ENCODE peak calls at places on chromosomes 1 and 21, in six cellular contexts. V is fibroblast of lung, G is BE2C, Z is H9, S is NT2/D1, P is mammary epithelial cell. M is an unnamed sample. For H3K4me1, the result is how much of the 10 kb centered on the place peaks cover.

GRCh38 chr1:110420023-110420662 is 12.6 kb upstream of the LAMTOR5 start:
- DNase-seq in V (no peak), Z (no peak), S (no peak), P (no peak), G (no peak), M (no peak)

GRCh38 chr1:200891774-200892157 is 2.9 kb upstream of the INAVA start:
- DNase-seq in P (no peak), G (no peak), S (peak), Z (peak), V (no peak), M (peak)

GRCh38 chr1:41241748-41242644 is at the start of gene SCMH1:
- DNase-seq in P (peak), Z (peak), S (peak), G (peak), V (peak), M (peak)

GRCh38 chr21:24225432-24225831 is 1381.8 kb downstream of the MRPL39 start:
- DNase-seq in V (peak), G (no peak), S (no peak), P (no peak), Z (no peak), M (no peak)

GRCh38 chr1:100791586-100791985 is 72.0 kb downstream of the VCAM1 start:
- DNase-seq in G (no peak), S (no peak), V (no peak), P (peak), Z (no peak), M (no peak)

GRCh38 chr1:55156093-55156492 is 59.1 kb downstream of the USP24 start:
- DNase-seq in V (no peak), G (no peak), P (no peak), S (no peak), Z (no peak), M (no peak)

GRCh38 chr1:177848577-177848976 is 121.3 kb downstream of the SEC16B start:
- DNase-seq in S (no peak), V (peak), G (no peak), Z (no peak), P (peak), M (no peak)

GRCh38 chr1:164803366-164803765 is 244.4 kb downstream of the PBX1 start:
- DNase-seq in G (no peak), S (no peak), V (peak), Z (no peak), P (no peak), M (peak)

DNA sequence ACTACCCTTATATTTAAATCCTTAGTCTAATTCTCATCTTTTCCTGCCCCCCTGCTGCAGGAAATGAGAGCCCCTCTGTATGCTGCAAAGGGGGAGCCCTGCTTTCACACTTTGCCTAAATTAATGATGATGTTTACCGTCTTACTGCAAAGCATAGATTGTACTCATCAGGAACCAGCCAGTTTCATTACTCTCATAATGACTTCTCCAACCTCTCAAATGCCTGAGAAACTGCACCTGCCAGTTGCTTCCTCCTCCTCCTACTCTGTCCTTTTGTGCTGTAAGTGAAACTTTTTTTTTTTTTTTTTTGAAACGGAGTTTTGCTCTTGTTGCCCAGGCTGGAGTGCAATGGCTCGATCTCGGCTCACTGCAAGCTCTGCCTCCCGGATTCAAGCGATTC is 101.7 kb downstream of the ADSS2 start:
- DNase-seq in P (no peak), V (no peak), G (no peak), S (no peak), Z (no peak), M (no peak)
- H3K4me1 ChIP-seq in P (under half), V (under half), G (under half), S (under half), Z (under half), M (under half)

DNA sequence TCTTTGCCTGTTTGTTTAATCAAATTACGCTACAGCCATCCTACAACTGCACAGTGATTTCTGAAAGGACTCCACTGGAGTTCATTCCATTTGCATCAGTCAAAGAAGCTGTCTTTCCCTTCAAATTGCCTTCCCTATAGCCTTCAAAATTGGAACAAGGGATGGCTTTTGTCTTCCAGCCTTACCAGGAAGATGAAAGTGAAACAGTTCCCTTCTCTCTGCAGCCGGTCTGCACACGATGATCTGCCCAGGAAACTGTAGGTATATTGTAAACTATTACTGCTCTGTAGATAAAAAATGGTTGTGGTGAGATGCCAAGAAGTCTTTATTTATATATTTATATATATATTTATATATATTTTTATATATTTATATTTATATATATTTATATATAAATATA is 65.6 kb upstream of the ETS2 start:
- DNase-seq in S (no peak), Z (no peak), G (no peak), V (no peak), P (no peak), M (no peak)
- H3K4me1 ChIP-seq in S (under half), Z (under half), G (under half), V (under half), P (under half), M (under half)

GRCh38 chr21:31713973-31714740 is 17.8 kb downstream of the SCAF4 start:
- DNase-seq in Z (no peak), G (no peak), S (no peak), P (no peak), V (no peak), M (no peak)
- H3K4me1 ChIP-seq in Z (under half), G (under half), S (under half), P (under half), V (under half), M (under half)

DNA sequence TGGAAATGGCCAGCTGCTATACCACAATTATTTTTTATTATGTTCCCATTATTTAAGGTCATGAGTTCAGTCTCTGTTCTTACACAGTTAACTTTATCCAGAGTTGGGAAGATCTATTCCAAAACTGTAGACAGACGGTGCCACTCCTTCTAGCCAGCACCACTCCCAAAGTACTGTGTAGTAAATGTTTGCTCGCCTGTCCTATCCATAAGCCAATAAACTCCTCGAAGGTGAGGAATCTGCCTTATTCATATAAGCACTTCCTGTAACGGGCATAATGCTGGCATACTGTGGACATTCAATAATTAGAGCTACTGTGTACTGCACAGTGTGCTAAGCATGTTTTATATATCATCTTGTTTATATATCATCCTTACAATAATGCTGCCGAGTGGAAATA is 26.1 kb upstream of the STMN1 start:
- DNase-seq in Z (no peak), V (no peak), G (no peak), P (no peak), S (no peak), M (no peak)
- H3K4me1 ChIP-seq in Z (under half), V (under half), G (under half), P (under half), S (under half), M (under half)

GRCh38 chr1:230982698-230983097 is 3.8 kb downstream of the ARV1 start:
- DNase-seq in G (no peak), Z (no peak), V (peak), P (no peak), S (no peak), M (no peak)

GRCh38 chr1:230987446-230987845 is 8.6 kb downstream of the ARV1 start:
- DNase-seq in P (no peak), Z (no peak), V (no peak), S (no peak), G (no peak), M (no peak)

GRCh38 chr1:230985711-230986110 is 6.8 kb downstream of the ARV1 start:
- DNase-seq in G (no peak), S (no peak), Z (no peak), P (no peak), V (no peak), M (no peak)

GRCh38 chr1:230986976-230987375 is 8.1 kb downstream of the ARV1 start:
- DNase-seq in Z (no peak), P (peak), S (no peak), V (no peak), G (no peak), M (no peak)

GRCh38 chr1:230983811-230984210 is 4.9 kb downstream of the ARV1 start:
- DNase-seq in G (no peak), S (no peak), V (no peak), P (no peak), Z (no peak), M (no peak)
- H3K4me1 ChIP-seq in G (under half), S (under half), V (under half), P (under half), Z (under half), M (under half)

DNA sequence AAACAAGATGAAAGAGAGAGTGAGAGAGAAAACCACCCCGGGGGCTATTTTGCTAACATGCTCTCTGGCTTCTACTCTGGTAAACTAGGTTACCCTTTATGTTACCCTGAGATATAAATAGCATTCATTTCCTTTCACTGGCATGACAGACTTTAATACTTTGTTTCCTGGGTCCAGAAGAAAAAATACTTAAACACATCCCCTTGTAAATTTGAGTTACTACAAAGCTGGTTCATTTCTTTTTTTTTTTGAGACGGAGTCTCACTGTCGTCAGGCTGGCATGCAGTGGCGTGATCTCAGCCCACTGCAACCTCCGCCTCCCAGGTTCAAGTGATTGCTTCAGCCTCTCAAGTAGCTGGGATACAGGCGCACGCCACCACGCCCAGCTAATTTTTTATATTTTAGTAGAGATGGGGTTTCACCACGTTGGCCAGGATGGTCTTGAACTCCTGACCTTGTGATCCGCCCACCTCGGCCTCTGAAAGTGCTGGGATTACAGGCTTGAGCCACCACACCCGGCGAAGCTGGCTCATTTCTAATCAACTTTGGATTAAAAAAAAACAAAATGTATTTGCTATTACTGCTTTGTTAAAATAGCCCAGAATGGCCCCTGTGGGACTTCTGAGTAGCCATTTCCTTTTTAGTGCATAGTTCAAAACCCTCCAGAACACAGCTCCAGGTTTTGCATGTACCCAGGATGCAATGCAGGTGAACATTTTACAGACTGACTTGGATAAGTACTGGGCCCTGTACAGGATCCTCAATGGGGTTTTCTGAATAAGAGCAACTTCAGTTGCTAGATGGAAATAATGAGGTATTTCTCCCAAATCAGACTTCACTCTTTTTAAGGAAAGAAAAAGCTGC is 20.6 kb downstream of the INPP5B start:
- DNase-seq in V (no peak), G (no peak), Z (no peak), S (no peak), P (no peak), M (no peak)
- H3K4me1 ChIP-seq in V (under half), G (under half), Z (under half), S (under half), P (under half), M (under half)

GRCh38 chr1:83511327-83511726 is 487.6 kb downstream of the TTLL7 start:
- DNase-seq in P (no peak), S (no peak), V (peak), G (no peak), Z (no peak), M (no peak)

GRCh38 chr1:83505148-83505547 is 493.8 kb downstream of the TTLL7 start:
- DNase-seq in P (no peak), V (no peak), G (no peak), Z (no peak), S (no peak), M (no peak)

GRCh38 chr1:83512371-83513004 is 486.4 kb downstream of the TTLL7 start:
- DNase-seq in V (no peak), P (no peak), G (no peak), Z (no peak), S (no peak), M (peak)

GRCh38 chr1:83509229-83509870 is 489.6 kb downstream of the TTLL7 start:
- DNase-seq in Z (no peak), S (no peak), V (peak), G (no peak), P (no peak), M (no peak)

DNA sequence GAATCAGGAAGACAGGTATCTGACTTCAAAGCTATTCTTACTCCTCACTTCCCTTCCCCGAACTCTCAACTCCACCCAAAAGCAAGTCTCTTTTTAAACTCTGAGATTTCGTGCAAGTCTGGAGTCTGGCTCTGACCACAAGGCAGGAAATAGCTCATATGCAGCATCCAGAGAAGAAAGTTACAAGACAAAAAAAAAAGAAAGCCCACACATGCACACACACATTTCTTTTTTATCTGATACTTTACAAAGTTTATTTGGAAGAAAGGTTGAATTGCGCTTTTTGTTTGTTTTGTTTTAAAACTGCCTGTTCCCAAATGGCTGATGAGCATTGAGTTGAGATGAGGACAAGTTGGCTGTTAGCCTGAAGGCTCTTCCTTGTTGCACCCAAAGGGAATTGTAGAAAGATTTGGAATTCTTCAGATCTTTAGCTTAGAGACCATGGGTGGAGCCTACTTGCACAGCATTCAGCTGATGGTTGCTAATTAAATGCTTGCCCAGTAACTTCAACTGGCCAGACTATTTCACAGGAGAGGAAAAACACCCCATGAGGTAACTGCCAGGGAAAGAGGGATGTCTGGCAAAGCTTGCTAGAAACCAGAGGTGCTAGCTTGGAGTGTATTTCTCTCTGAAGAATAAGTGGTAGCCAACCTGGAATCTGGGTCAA is 490.3 kb downstream of the TTLL7 start:
- DNase-seq in S (peak), Z (no peak), V (peak), P (no peak), G (no peak), M (peak)
- H3K4me1 ChIP-seq in S (under half), Z (under half), V (under half), P (under half), G (under half), M (under half)

GRCh38 chr1:83693409-83694126 is 305.4 kb downstream of the TTLL7 start:
- DNase-seq in Z (no peak), P (no peak), S (peak), G (peak), V (peak), M (peak)
- H3K4me1 ChIP-seq in Z (under half), P (under half), S (under half), G (under half), V (under half), M (under half)